ENCODE peak calls at places on chromosomes 5 and 9, in six cellular contexts. Q is GM23338; E is lung; L is HCT116; J is naive thymus-derived CD4-positive, alpha-beta T cell; S is left ventricle myocardium inferior. F is an unnamed sample. For H3K4me1, the result is how much of the 10 kb centered on the place peaks cover.

GRCh38 chr9:34252670-34253459 is 74.0 kb downstream of the UBAP1 start:
- DNase-seq in E (peak), Q (peak), J (peak), S (peak), L (peak), F (peak)

GRCh38 chr5:168843998-168844374 is 264.8 kb upstream of the PANK3 start:
- DNase-seq in Q (no peak), J (no peak), S (no peak), L (no peak), E (no peak), F (no peak)

GRCh38 chr9:115234094-115234493 is 116.1 kb upstream of the TNC start:
- DNase-seq in Q (no peak), L (peak), E (peak), S (no peak), J (no peak), F (no peak)

GRCh38 chr9:123399803-123400378 is 43.9 kb downstream of the CRB2 start:
- DNase-seq in L (no peak), J (no peak), Q (peak), E (no peak), S (no peak), F (no peak)

GRCh38 chr5:168251308-168251707 is 40.1 kb upstream of the WWC1 start:
- DNase-seq in E (no peak), J (no peak), Q (no peak), S (no peak), L (no peak), F (no peak)

GRCh38 chr5:121763674-121764073 is 88.0 kb upstream of the FTMT start:
- DNase-seq in S (no peak), E (no peak), Q (no peak), J (no peak), L (no peak), F (no peak)

GRCh38 chr5:44332360-44332971 is 56.8 kb downstream of the FGF10 start:
- DNase-seq in Q (peak), L (peak), S (no peak), J (no peak), E (no peak), F (no peak)

GRCh38 chr5:74556631-74557595 is 83.6 kb downstream of the ENC1 start:
- DNase-seq in L (no peak), J (no peak), S (no peak), Q (no peak), E (no peak), F (no peak)

GRCh38 chr5:73311291-73312110 is 137.1 kb downstream of the FOXD1 start:
- DNase-seq in E (no peak), S (no peak), Q (peak), J (no peak), L (no peak), F (no peak)

GRCh38 chr9:105119166-105119565 is 125.3 kb upstream of the SLC44A1 start:
- DNase-seq in L (no peak), S (no peak), E (no peak), J (no peak), Q (no peak), F (no peak)

GRCh38 chr5:178113141-178113787 is at the start of gene N4BP3:
- DNase-seq in J (peak), Q (peak), L (peak), S (no peak), E (peak), F (no peak)

GRCh38 chr5:65205016-65205415 is 276.7 kb downstream of the ADAMTS6 start:
- DNase-seq in Q (no peak), E (no peak), S (no peak), J (no peak), L (no peak), F (no peak)

GRCh38 chr9:129712595-129713524 is 40.0 kb downstream of the PTGES start:
- DNase-seq in E (no peak), S (no peak), J (no peak), L (no peak), Q (no peak), F (no peak)

GRCh38 chr9:74499111-74499601 is 2.0 kb downstream of the RORB start:
- DNase-seq in S (no peak), Q (peak), J (no peak), E (no peak), L (no peak), F (no peak)

GRCh38 chr5:54905942-54906537 is 79.4 kb downstream of the ESM1 start:
- DNase-seq in E (peak), Q (peak), L (peak), J (peak), S (peak), F (peak)

GRCh38 chr5:91311697-91312501 is 71.2 kb downstream of the ARRDC3 start:
- DNase-seq in Q (peak), E (peak), S (peak), L (peak), J (peak), F (peak)

GRCh38 chr9:92590386-92590785 is 54.6 kb upstream of the ECM2 start:
- DNase-seq in Q (no peak), S (peak), L (no peak), E (no peak), J (no peak), F (no peak)

GRCh38 chr5:177301503-177302165 is 1.9 kb downstream of the RAB24 start:
- DNase-seq in L (no peak), S (no peak), E (peak), J (no peak), Q (no peak), F (peak)

GRCh38 chr5:62268239-62268638 is 37.8 kb upstream of the KIF2A start:
- DNase-seq in S (no peak), L (peak), Q (peak), E (peak), J (no peak), F (no peak)

GRCh38 chr5:94691947-94692346 is 73.5 kb downstream of the SLF1 start:
- DNase-seq in Q (no peak), E (no peak), L (no peak), S (no peak), J (no peak), F (no peak)

GRCh38 chr5:43000198-43000840 is 39.8 kb downstream of the ANXA2R start:
- DNase-seq in E (no peak), Q (peak), J (no peak), L (no peak), S (no peak), F (no peak)

GRCh38 chr9:108743901-108744371 is 111.8 kb downstream of the ACTL7B start:
- DNase-seq in E (peak), Q (peak), S (no peak), J (no peak), L (no peak), F (no peak)

GRCh38 chr5:152824316-152824715 is 419.2 kb upstream of the NMUR2 start:
- DNase-seq in L (no peak), S (no peak), E (no peak), Q (no peak), J (no peak), F (no peak)

GRCh38 chr5:31335456-31335855 is 142.0 kb downstream of the CDH6 start:
- DNase-seq in L (no peak), S (no peak), Q (no peak), J (no peak), E (no peak), F (no peak)

GRCh38 chr5:159713773-159714172 is 202.5 kb upstream of the ADRA1B start:
- DNase-seq in J (no peak), E (no peak), L (no peak), S (no peak), Q (no peak), F (no peak)

GRCh38 chr5:10157085-10157669 is 92.5 kb downstream of the ATPSCKMT start:
- DNase-seq in J (no peak), L (no peak), E (no peak), Q (peak), S (no peak), F (no peak)

GRCh38 chr9:135907006-135907434 is 326 bp downstream of the CAMSAP1 start:
- DNase-seq in S (peak), L (no peak), Q (peak), J (no peak), E (no peak), F (peak)

GRCh38 chr5:103036601-103037000 is 83.3 kb downstream of the GIN1 start:
- DNase-seq in L (no peak), E (no peak), J (no peak), Q (no peak), S (no peak), F (no peak)

GRCh38 chr9:76637426-76637825 is 126.8 kb upstream of the PCA3 start:
- DNase-seq in L (no peak), S (no peak), J (no peak), Q (no peak), E (no peak), F (no peak)

GRCh38 chr5:96189987-96190386 is 228.3 kb upstream of the ELL2 start:
- DNase-seq in S (no peak), L (no peak), E (no peak), Q (no peak), J (no peak), F (no peak)

GRCh38 chr5:96194597-96194996 is 232.9 kb upstream of the ELL2 start:
- DNase-seq in E (no peak), Q (no peak), L (no peak), S (no peak), J (no peak), F (no peak)

GRCh38 chr5:96187309-96188027 is 225.8 kb upstream of the ELL2 start:
- DNase-seq in L (no peak), S (no peak), Q (no peak), J (no peak), E (no peak), F (no peak)

GRCh38 chr5:96193946-96194345 is 232.3 kb upstream of the ELL2 start:
- DNase-seq in S (no peak), Q (no peak), L (no peak), J (no peak), E (no peak), F (no peak)

DNA sequence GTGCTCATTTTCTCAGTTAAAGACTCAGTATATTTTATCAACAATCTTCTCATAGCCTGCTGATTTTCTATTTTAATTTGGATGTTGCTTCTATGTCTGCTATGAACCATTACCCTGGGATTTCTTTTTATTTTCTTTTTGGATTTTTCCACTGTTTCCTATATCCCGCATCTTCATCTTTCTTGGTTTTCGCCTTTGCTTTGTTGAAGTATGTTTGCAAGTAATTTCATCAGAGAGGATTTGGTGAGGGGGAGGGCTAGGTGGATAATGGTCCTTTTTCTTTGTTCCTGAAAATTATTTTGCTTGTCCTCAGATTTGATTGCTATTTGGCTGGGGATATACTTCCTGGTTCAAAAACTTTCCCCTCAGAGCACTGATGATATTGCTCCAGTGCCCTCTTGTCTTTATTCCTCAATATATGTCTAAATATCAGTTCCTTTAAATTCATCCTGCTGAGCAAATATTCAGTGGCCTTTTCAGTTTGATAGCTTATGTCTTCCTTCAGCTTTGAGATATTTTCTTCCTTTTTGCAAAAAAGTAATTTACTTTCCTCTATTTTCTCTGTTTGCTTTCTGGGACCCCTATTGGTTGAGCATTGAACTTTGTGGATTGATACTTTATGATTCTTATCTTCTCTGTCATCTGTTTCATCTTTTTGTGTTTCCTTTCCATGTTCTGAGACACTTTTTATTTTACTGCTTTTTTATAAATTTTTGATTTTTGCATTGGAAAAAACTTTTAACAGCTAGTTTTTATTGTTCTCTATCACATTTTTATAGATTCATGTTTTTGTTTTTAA is 227.6 kb upstream of the ELL2 start:
- DNase-seq in J (no peak), E (no peak), S (no peak), Q (no peak), L (no peak), F (no peak)
- H3K4me1 ChIP-seq in J (under half), E (under half), S (under half), Q (under half), L (under half), F (under half)

DNA sequence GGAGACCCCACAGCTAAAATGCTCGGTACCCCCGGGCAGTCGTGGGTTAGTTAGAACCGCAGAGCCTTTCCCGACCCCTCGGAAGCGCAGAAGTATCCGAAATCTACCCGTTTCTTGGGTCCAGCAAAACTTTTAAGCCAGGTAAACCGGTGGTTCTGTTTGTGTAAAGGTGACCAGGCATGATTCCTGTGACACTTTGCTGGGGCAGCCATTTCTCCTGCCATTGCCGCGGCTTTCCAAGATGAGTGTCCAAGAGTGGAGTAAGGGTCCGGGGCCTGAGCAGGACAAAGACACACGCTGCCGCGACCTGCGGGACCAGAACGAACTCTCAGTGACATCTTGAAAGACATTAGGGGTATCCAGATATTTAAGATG is 655 bp downstream of the MARVELD2 start:
- DNase-seq in L (peak), E (no peak), Q (peak), S (no peak), J (no peak), F (peak)
- H3K4me3 ChIP-seq in L (peak), E (peak), Q (peak), S (peak), J (peak), F (peak)

DNA sequence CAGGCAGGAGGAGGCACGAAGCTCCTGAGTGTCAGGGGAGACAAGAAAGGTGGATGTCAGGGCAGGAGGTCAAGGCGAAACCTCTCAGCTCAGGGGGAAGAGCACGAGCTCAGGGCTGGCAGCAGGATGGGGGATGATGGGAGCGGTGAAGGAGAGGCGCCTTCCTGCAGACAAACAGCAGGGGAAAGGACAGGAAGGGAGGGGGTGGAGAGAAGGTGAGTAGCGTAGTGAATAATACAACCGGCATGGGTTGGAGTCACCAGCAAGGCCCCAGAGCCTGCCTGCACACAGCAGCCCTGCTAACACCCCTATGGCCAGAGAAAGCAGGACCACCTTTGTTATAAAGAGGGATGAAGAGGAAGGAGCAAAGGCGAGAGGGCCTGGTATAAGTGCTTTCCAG is 85.0 kb upstream of the IRX1 start:
- DNase-seq in J (no peak), L (no peak), Q (no peak), S (no peak), E (no peak), F (no peak)
- H3K4me1 ChIP-seq in J (under half), L (under half), Q (under half), S (under half), E (under half), F (under half)

GRCh38 chr9:110602281-110602680 is 22.7 kb upstream of the SVEP1 start:
- DNase-seq in L (no peak), Q (no peak), S (no peak), J (no peak), E (no peak), F (no peak)

GRCh38 chr9:110604101-110604710 is 24.7 kb upstream of the SVEP1 start:
- DNase-seq in S (no peak), Q (no peak), L (no peak), E (no peak), J (no peak), F (no peak)

GRCh38 chr9:110601098-110601497 is 21.6 kb upstream of the SVEP1 start:
- DNase-seq in E (no peak), Q (peak), S (no peak), J (no peak), L (no peak), F (no peak)

DNA sequence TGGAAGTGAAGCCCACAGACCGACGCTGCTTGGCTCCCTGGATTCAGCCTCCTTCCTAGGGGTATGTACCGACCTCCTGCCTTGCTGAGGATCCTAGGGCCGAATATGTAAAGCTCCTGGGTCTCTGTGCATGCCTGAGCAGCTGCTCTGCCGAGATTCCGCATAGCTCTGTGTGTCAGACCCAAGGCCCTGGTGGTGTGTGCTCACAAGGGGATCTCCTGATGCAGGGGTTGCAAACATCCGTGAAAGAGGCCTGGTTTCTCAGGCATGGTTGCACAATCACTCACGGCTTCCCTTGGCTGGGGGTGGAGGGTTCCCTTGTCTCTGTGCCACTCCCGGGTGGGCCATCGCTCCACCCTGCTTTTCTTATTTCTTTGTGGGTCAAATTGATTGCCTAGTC is 19.9 kb upstream of the SVEP1 start:
- DNase-seq in L (no peak), Q (peak), E (no peak), S (no peak), J (no peak), F (no peak)
- H3K4me3 ChIP-seq in L (no peak), Q (no peak), E (no peak), S (no peak), J (no peak), F (no peak)

GRCh38 chr9:136978073-136978864 is 965 bp downstream of the PTGDS start:
- DNase-seq in Q (peak), E (peak), S (peak), J (peak), L (no peak), F (peak)

GRCh38 chr9:136974834-136975535 is 2.3 kb upstream of the PTGDS start:
- DNase-seq in L (no peak), Q (no peak), S (peak), J (no peak), E (no peak), F (no peak)

GRCh38 chr9:136975624-136976023 is 1.7 kb upstream of the PTGDS start:
- DNase-seq in E (no peak), S (peak), L (no peak), J (no peak), Q (peak), F (no peak)

GRCh38 chr9:136978865-136979544 is 1.7 kb downstream of the PTGDS start:
- DNase-seq in L (no peak), Q (peak), S (no peak), J (no peak), E (no peak), F (no peak)

DNA sequence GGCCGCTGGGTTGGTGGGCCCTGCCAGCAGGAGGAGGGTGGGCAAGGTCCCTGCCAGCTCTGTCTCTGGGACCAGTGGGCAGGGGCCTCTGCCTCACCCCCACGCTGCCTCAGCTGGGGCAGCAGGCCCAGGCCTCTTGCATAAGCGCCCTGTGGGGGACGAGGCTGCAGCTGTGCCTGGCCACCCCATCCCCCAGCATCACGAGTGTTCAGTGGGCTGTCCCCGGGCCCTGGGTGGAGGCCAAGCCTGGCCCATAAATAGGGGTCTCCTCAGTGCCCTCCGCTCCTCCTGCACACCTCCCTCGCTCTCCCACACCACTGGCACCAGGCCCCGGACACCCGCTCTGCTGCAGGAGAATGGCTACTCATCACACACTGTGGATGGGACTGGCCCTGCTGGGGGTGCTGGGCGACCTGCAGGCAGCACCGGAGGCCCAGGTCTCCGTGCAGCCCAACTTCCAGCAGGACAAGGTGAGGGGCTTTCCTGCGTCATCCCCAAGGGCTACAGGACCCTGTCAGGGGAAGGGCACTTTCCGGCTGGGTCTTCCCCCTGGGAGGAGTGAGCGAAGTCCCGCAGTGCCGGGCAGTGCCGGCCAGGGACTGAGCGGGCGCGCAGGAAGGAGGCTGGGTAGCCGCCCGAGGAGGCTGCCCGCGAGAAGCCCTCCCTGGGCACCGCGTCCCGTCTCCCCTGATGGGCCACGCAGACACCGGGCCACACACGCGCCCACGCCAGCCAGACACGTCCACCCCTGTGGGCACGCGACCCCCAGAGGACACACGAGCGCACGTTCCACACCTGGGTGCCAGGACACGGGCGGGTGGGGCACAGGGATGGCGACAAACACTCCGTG is at the start of gene PTGDS:
- DNase-seq in L (no peak), E (peak), Q (peak), S (peak), J (no peak), F (no peak)
- H3K4me1 ChIP-seq in L (under half), E (under half), Q (under half), S (half or more), J (under half), F (under half)

F was measured in pancreas.